ENCODE peak calls at places on chromosomes 6 and 20, in seven cellular contexts. One of them, this sample, is unnamed.

GRCh38 chr6:132684267-132684666 is 25.3 kb upstream of the TAAR1 start:
- DNase-seq in GM06990: no peak
- DNase-seq in upper lobe of left lung: no peak
- DNase-seq in glutamatergic neuron: no peak
- DNase-seq in CD8-positive, alpha-beta T cell: no peak
- DNase-seq in MM.1S: no peak
- DNase-seq in A549: no peak
- DNase-seq in this sample: no peak

GRCh38 chr6:118893095-118893881 is 664 bp upstream of the ASF1A start:
- DNase-seq in CD8-positive, alpha-beta T cell: peak; percentile 15
- DNase-seq in GM06990: no peak
- DNase-seq in A549: no peak
- DNase-seq in upper lobe of left lung: no peak
- DNase-seq in MM.1S: peak; percentile 64
- DNase-seq in glutamatergic neuron: no peak
- DNase-seq in this sample: no peak

GRCh38 chr6:150169609-150170008 is 26.8 kb downstream of the PPP1R14C start:
- DNase-seq in glutamatergic neuron: no peak
- DNase-seq in upper lobe of left lung: no peak
- DNase-seq in GM06990: peak; percentile 37
- DNase-seq in A549: no peak
- DNase-seq in CD8-positive, alpha-beta T cell: no peak
- DNase-seq in MM.1S: no peak
- DNase-seq in this sample: no peak

GRCh38 chr6:106903299-106903698 is 71.2 kb downstream of the CD24 start:
- DNase-seq in CD8-positive, alpha-beta T cell: no peak
- DNase-seq in GM06990: no peak
- DNase-seq in A549: no peak
- DNase-seq in MM.1S: no peak
- DNase-seq in upper lobe of left lung: no peak
- DNase-seq in glutamatergic neuron: no peak
- DNase-seq in this sample: no peak

GRCh38 chr6:130033999-130034814 is 15.8 kb downstream of the L3MBTL3 start:
- DNase-seq in A549: no peak
- DNase-seq in CD8-positive, alpha-beta T cell: no peak
- DNase-seq in upper lobe of left lung: no peak
- DNase-seq in MM.1S: no peak
- DNase-seq in glutamatergic neuron: no peak
- DNase-seq in GM06990: no peak
- DNase-seq in this sample: no peak

GRCh38 chr20:42923348-42923918 is 266.3 kb downstream of the PTPRT start:
- DNase-seq in upper lobe of left lung: no peak
- DNase-seq in CD8-positive, alpha-beta T cell: no peak
- DNase-seq in MM.1S: no peak
- DNase-seq in glutamatergic neuron: no peak
- DNase-seq in GM06990: no peak
- DNase-seq in A549: no peak
- DNase-seq in this sample: no peak

GRCh38 chr6:127971945-127972391 is 71.1 kb upstream of the THEMIS start:
- DNase-seq in A549: no peak
- DNase-seq in glutamatergic neuron: no peak
- DNase-seq in GM06990: no peak
- DNase-seq in MM.1S: no peak
- DNase-seq in CD8-positive, alpha-beta T cell: peak; percentile 34
- DNase-seq in upper lobe of left lung: no peak
- DNase-seq in this sample: no peak

GRCh38 chr6:106249658-106250057 is 75.9 kb downstream of the ATG5 start:
- DNase-seq in GM06990: no peak
- DNase-seq in glutamatergic neuron: no peak
- DNase-seq in A549: no peak
- DNase-seq in MM.1S: no peak
- DNase-seq in upper lobe of left lung: no peak
- DNase-seq in CD8-positive, alpha-beta T cell: no peak
- DNase-seq in this sample: no peak

GRCh38 chr20:32780278-32780677 is 18.1 kb downstream of the DNMT3B start:
- DNase-seq in glutamatergic neuron: no peak
- DNase-seq in upper lobe of left lung: peak; percentile 50
- DNase-seq in CD8-positive, alpha-beta T cell: no peak
- DNase-seq in A549: no peak
- DNase-seq in GM06990: no peak
- DNase-seq in MM.1S: no peak
- DNase-seq in this sample: no peak

GRCh38 chr6:5484692-5485091 is 223.4 kb downstream of the FARS2 start:
- DNase-seq in A549: no peak
- DNase-seq in glutamatergic neuron: no peak
- DNase-seq in GM06990: no peak
- DNase-seq in upper lobe of left lung: no peak
- DNase-seq in CD8-positive, alpha-beta T cell: no peak
- DNase-seq in MM.1S: no peak
- DNase-seq in this sample: no peak

GRCh38 chr6:135938588-135939215 is 87.2 kb downstream of the PDE7B start:
- DNase-seq in MM.1S: no peak
- DNase-seq in A549: no peak
- DNase-seq in GM06990: no peak
- DNase-seq in CD8-positive, alpha-beta T cell: no peak
- DNase-seq in upper lobe of left lung: no peak
- DNase-seq in glutamatergic neuron: no peak
- DNase-seq in this sample: no peak

GRCh38 chr20:8812818-8813217 is 256.1 kb upstream of the PLCB4 start:
- DNase-seq in GM06990: no peak
- DNase-seq in CD8-positive, alpha-beta T cell: no peak
- DNase-seq in MM.1S: no peak
- DNase-seq in A549: no peak
- DNase-seq in glutamatergic neuron: no peak
- DNase-seq in upper lobe of left lung: no peak
- DNase-seq in this sample: no peak

GRCh38 chr20:32325706-32326506 is 32.2 kb upstream of the ASXL1 start:
- DNase-seq in GM06990: no peak
- DNase-seq in A549: peak; percentile 43
- DNase-seq in MM.1S: no peak
- DNase-seq in upper lobe of left lung: no peak
- DNase-seq in CD8-positive, alpha-beta T cell: no peak
- DNase-seq in glutamatergic neuron: no peak
- DNase-seq in this sample: no peak

GRCh38 chr20:8854566-8854965 is 214.3 kb upstream of the PLCB4 start:
- DNase-seq in upper lobe of left lung: no peak
- DNase-seq in MM.1S: no peak
- DNase-seq in A549: no peak
- DNase-seq in glutamatergic neuron: no peak
- DNase-seq in GM06990: no peak
- DNase-seq in CD8-positive, alpha-beta T cell: no peak
- DNase-seq in this sample: no peak

GRCh38 chr20:41347523-41348429 is 7.2 kb downstream of the LPIN3 start:
- DNase-seq in A549: no peak
- DNase-seq in CD8-positive, alpha-beta T cell: no peak
- DNase-seq in glutamatergic neuron: no peak
- DNase-seq in upper lobe of left lung: no peak
- DNase-seq in MM.1S: no peak
- DNase-seq in GM06990: no peak
- DNase-seq in this sample: no peak

GRCh38 chr6:24495516-24495847 is 713 bp downstream of the ALDH5A1 start:
- DNase-seq in MM.1S: peak; percentile 78
- DNase-seq in upper lobe of left lung: no peak
- DNase-seq in GM06990: no peak
- DNase-seq in CD8-positive, alpha-beta T cell: peak; percentile 15
- DNase-seq in glutamatergic neuron: peak; percentile 26
- DNase-seq in A549: peak; percentile 35
- DNase-seq in this sample: peak; percentile 40

GRCh38 chr6:170449835-170450753 is 103.0 kb downstream of the PSMB1 start:
- DNase-seq in CD8-positive, alpha-beta T cell: no peak
- DNase-seq in glutamatergic neuron: no peak
- DNase-seq in upper lobe of left lung: peak; percentile 87
- DNase-seq in A549: no peak
- DNase-seq in MM.1S: no peak
- DNase-seq in GM06990: no peak
- DNase-seq in this sample: no peak

GRCh38 chr6:90179190-90180169 is 117.2 kb downstream of the BACH2 start:
- DNase-seq in glutamatergic neuron: no peak
- DNase-seq in upper lobe of left lung: no peak
- DNase-seq in GM06990: no peak
- DNase-seq in CD8-positive, alpha-beta T cell: no peak
- DNase-seq in A549: no peak
- DNase-seq in MM.1S: peak; percentile 24
- DNase-seq in this sample: no peak

GRCh38 chr6:21371676-21372161 is 221.8 kb upstream of the SOX4 start:
- DNase-seq in MM.1S: no peak
- DNase-seq in CD8-positive, alpha-beta T cell: no peak
- DNase-seq in A549: no peak
- DNase-seq in glutamatergic neuron: no peak
- DNase-seq in GM06990: no peak
- DNase-seq in upper lobe of left lung: no peak
- DNase-seq in this sample: no peak

GRCh38 chr6:85460951-85461805 is 11.3 kb downstream of the NT5E start:
- DNase-seq in MM.1S: peak; percentile 93
- DNase-seq in A549: no peak
- DNase-seq in GM06990: peak; percentile 65
- DNase-seq in glutamatergic neuron: no peak
- DNase-seq in upper lobe of left lung: no peak
- DNase-seq in CD8-positive, alpha-beta T cell: no peak
- DNase-seq in this sample: no peak

GRCh38 chr20:51720854-51721253 is 47.3 kb downstream of the ATP9A start:
- DNase-seq in upper lobe of left lung: no peak
- DNase-seq in GM06990: no peak
- DNase-seq in MM.1S: no peak
- DNase-seq in A549: no peak
- DNase-seq in CD8-positive, alpha-beta T cell: no peak
- DNase-seq in glutamatergic neuron: no peak
- DNase-seq in this sample: no peak

GRCh38 chr6:2558861-2559811 is 191.6 kb downstream of the MYLK4 start:
- DNase-seq in CD8-positive, alpha-beta T cell: no peak
- DNase-seq in GM06990: no peak
- DNase-seq in A549: no peak
- DNase-seq in glutamatergic neuron: no peak
- DNase-seq in upper lobe of left lung: peak; percentile 33
- DNase-seq in MM.1S: no peak
- DNase-seq in this sample: no peak

GRCh38 chr6:100257661-100258395 is 206.9 kb downstream of the SIM1 start:
- DNase-seq in A549: peak; percentile 46
- DNase-seq in glutamatergic neuron: no peak
- DNase-seq in MM.1S: no peak
- DNase-seq in GM06990: no peak
- DNase-seq in upper lobe of left lung: no peak
- DNase-seq in CD8-positive, alpha-beta T cell: no peak
- DNase-seq in this sample: no peak
- TF ChIP-seq CTCF in A549: peak; percentile 44
- TF ChIP-seq CTCF in glutamatergic neuron: no peak
- TF ChIP-seq CTCF in MM.1S: peak; percentile 5
- TF ChIP-seq CTCF in GM06990: peak; percentile 24
- TF ChIP-seq CTCF in upper lobe of left lung: no peak
- TF ChIP-seq CTCF in CD8-positive, alpha-beta T cell: no peak
- TF ChIP-seq CTCF in this sample: no peak

GRCh38 chr6:134230087-134230717 is 87.7 kb downstream of the SGK1 start:
- DNase-seq in glutamatergic neuron: no peak
- DNase-seq in MM.1S: no peak
- DNase-seq in upper lobe of left lung: no peak
- DNase-seq in A549: no peak
- DNase-seq in GM06990: no peak
- DNase-seq in CD8-positive, alpha-beta T cell: no peak
- DNase-seq in this sample: no peak
- TF ChIP-seq CTCF in glutamatergic neuron: no peak
- TF ChIP-seq CTCF in MM.1S: no peak
- TF ChIP-seq CTCF in upper lobe of left lung: no peak
- TF ChIP-seq CTCF in A549: no peak
- TF ChIP-seq CTCF in GM06990: no peak
- TF ChIP-seq CTCF in CD8-positive, alpha-beta T cell: no peak
- TF ChIP-seq CTCF in this sample: no peak

DNA sequence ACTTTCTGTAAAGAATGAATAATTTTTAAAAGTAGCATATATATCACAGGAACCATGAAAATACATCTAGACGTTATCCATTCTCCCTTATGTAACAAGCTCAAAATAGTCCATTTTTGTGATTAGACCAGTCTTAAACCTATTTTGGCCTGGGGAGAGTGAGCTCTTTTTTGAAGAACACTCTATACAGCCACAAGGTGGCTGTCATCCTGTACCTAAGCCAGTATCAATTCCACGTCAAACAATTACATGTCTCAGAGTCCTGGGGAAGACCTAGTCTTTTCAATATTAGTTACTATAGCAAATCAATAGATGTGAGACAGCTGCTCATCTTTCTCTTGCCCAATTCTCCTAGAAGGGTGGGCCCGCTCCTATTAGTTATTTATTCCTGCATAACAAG is 28.4 kb downstream of the FBXO5 start:
- DNase-seq in upper lobe of left lung: no peak
- DNase-seq in GM06990: no peak
- DNase-seq in MM.1S: no peak
- DNase-seq in CD8-positive, alpha-beta T cell: no peak
- DNase-seq in A549: no peak
- DNase-seq in glutamatergic neuron: no peak
- DNase-seq in this sample: no peak
- TF ChIP-seq CTCF in upper lobe of left lung: no peak
- TF ChIP-seq CTCF in GM06990: peak; percentile 5
- TF ChIP-seq CTCF in MM.1S: no peak
- TF ChIP-seq CTCF in CD8-positive, alpha-beta T cell: no peak
- TF ChIP-seq CTCF in A549: no peak
- TF ChIP-seq CTCF in glutamatergic neuron: no peak
- TF ChIP-seq CTCF in this sample: peak; percentile 13

DNA sequence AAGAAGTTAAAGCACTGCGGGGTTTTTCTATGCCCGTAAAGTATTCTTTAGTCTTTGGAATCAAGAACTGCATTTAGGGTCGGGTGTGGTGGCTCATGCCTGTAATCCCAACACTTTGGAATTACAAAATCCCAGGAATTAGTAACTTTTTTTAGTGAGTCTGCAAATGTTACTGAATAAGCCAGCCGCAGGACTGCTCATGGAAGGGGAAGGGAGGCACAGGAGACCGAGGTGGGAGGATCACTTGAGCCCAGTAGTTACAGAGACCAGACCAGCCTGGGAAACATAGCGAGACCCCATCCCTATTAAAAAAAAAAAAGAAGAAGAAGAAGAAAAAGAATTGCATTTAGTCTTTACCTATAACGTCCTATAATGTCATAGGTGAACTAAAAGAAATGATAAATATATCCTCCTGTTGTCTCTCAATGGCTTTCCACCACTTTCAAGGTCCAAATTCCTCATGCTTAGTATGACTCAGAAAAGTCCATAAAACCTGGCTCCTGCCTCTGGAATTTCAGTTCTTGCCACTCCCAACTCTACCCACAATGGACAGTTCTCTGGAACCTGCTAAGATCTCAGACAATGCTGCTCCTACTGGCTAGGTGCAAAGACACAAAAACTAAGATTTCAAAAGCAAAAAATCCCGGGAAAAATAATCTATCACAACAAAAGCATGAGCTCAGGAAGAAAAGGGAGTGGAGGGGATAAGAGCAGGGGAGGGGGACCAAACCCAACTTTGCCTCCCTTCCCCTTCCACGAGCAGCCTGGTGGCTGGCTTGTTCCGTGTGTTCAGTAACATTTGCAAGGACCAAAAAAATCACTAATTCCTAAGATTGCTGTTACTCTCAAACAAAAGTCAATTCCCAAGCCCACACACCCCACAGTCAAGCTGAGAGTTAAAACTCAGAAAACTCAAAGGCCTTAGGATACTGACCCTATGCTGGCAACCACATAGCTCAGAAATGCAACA is 39.0 kb downstream of the B4GALT5 start:
- DNase-seq in upper lobe of left lung: no peak
- DNase-seq in GM06990: no peak
- DNase-seq in MM.1S: no peak
- DNase-seq in glutamatergic neuron: no peak
- DNase-seq in A549: peak; percentile 85
- DNase-seq in CD8-positive, alpha-beta T cell: no peak
- DNase-seq in this sample: no peak
- TF ChIP-seq CTCF in upper lobe of left lung: no peak
- TF ChIP-seq CTCF in GM06990: no peak
- TF ChIP-seq CTCF in MM.1S: no peak
- TF ChIP-seq CTCF in glutamatergic neuron: no peak
- TF ChIP-seq CTCF in A549: no peak
- TF ChIP-seq CTCF in CD8-positive, alpha-beta T cell: no peak
- TF ChIP-seq CTCF in this sample: no peak

GRCh38 chr6:39102024-39102820 is 12.8 kb downstream of the SAYSD1 start:
- DNase-seq in upper lobe of left lung: peak; percentile 22
- DNase-seq in GM06990: peak; percentile 51
- DNase-seq in glutamatergic neuron: peak; percentile 82
- DNase-seq in MM.1S: no peak
- DNase-seq in CD8-positive, alpha-beta T cell: no peak
- DNase-seq in A549: no peak
- DNase-seq in this sample: peak; percentile 46
- TF ChIP-seq CTCF in upper lobe of left lung: no peak
- TF ChIP-seq CTCF in GM06990: peak; percentile 87
- TF ChIP-seq CTCF in glutamatergic neuron: peak; percentile 73
- TF ChIP-seq CTCF in MM.1S: no peak
- TF ChIP-seq CTCF in CD8-positive, alpha-beta T cell: no peak
- TF ChIP-seq CTCF in A549: no peak
- TF ChIP-seq CTCF in this sample: peak; percentile 74